ENCODE peak calls at places on chromosome 3, in four cellular contexts. H, O, E and X are unnamed samples.

GRCh38 chr3:126544596-126545281 is 14.0 kb downstream of the C3orf22 start:
- DNase-seq in H (peak), O (no peak), E (peak), X (no peak)

GRCh38 chr3:45407634-45408033 is 19.3 kb downstream of the LARS2 start:
- DNase-seq in H (no peak), O (no peak), E (no peak), X (no peak)

GRCh38 chr3:48276856-48277641 is 36.1 kb downstream of the ZNF589 start:
- DNase-seq in H (no peak), O (no peak), E (no peak), X (no peak)

GRCh38 chr3:2819571-2819970 is 290.6 kb downstream of the IL5RA start:
- DNase-seq in H (no peak), O (no peak), E (no peak), X (no peak)

GRCh38 chr3:15805756-15806266 is 8.0 kb upstream of the ANKRD28 start:
- DNase-seq in H (no peak), O (peak), E (no peak), X (no peak)

GRCh38 chr3:42063886-42064285 is 27.3 kb upstream of the TRAK1 start:
- DNase-seq in H (no peak), O (no peak), E (no peak), X (no peak)

GRCh38 chr3:162022931-162023330 is 526.3 kb downstream of the OTOL1 start:
- DNase-seq in H (no peak), O (no peak), E (no peak), X (no peak)

GRCh38 chr3:12691733-12692132 is 27.8 kb upstream of the RAF1 start:
- DNase-seq in H (no peak), O (no peak), E (no peak), X (no peak)

GRCh38 chr3:69204315-69204957 is 82.0 kb upstream of the LMOD3 start:
- DNase-seq in H (no peak), O (no peak), E (peak), X (no peak)

GRCh38 chr3:19645093-19645492 is 288.9 kb downstream of the EFHB start:
- DNase-seq in H (no peak), O (no peak), E (no peak), X (no peak)

GRCh38 chr3:151856106-151856505 is 17.3 kb upstream of the SUCNR1 start:
- DNase-seq in H (no peak), O (peak), E (no peak), X (no peak)

GRCh38 chr3:170953229-170953628 is 44.8 kb upstream of the EIF5A2 start:
- DNase-seq in H (no peak), O (no peak), E (no peak), X (no peak)

GRCh38 chr3:167787440-167787839 is 51.9 kb downstream of the SERPINI1 start:
- DNase-seq in H (no peak), O (no peak), E (no peak), X (no peak)

DNA sequence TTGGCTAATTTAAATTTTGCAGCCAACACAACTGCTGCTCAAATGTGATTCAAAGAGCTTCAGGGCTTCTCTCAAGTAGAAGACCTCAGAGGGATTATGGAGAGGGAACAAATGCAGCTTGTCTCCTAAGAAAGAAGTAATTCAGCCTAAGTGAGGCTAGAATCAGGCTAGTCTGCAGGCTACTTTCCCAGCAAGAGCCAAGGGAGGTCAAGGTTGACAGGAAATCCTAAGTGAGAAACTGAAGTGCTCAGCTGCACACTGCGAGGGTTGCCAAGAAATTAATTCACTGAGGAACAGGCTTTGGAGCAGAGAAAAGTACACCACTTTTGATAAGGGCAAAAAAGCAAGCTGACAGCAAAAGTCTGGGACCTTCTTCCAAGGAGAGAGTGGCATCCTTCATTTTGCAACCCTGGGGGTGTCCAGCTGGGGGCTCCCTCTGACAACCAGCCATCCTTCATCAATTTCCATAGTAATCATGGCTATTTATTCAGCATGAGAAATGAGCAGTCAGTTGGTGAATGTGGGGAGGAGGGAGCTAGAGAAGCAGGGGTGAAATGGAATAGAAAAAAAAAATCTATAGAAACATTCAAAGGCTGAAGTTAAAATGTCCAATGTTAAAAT is 646.4 kb upstream of the ADAMTS9 start:
- DNase-seq in H (no peak), O (no peak), E (peak), X (peak)
- TF ChIP-seq CTCF in H (no peak), O (no peak), E (peak), X (no peak)

GRCh38 chr3:55875137-55875536 is 388.0 kb upstream of the WNT5A start:
- DNase-seq in H (no peak), O (no peak), E (no peak), X (no peak)

GRCh38 chr3:55873523-55874254 is 386.6 kb upstream of the WNT5A start:
- DNase-seq in H (no peak), O (peak), E (no peak), X (no peak)

GRCh38 chr3:55879901-55880331 is 392.8 kb upstream of the WNT5A start:
- DNase-seq in H (no peak), O (peak), E (no peak), X (no peak)

GRCh38 chr3:55880357-55880756 is 393.3 kb upstream of the WNT5A start:
- DNase-seq in H (no peak), O (peak), E (no peak), X (no peak)

DNA sequence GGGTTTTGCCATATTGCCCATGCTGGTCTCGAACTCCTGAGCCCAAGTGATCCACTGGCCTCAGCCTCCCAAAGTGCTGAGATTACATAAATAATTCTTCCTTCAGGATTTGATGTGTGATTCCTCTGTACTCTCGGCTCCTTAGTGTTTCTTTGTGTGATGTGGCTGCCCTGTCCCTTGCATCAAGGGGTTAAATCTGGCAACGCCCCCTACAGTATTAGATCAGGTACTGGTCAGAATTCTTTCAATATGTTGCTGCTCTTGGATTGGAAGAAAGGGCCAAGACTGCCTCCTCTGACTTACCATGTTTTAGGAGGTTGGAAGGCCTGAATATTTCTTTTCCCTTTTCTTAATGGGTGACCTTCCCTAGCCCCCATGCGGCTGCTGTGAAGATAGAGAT is 390.6 kb upstream of the WNT5A start:
- DNase-seq in H (no peak), O (no peak), E (no peak), X (no peak)
- TF ChIP-seq CTCF in H (no peak), O (no peak), E (no peak), X (no peak)

DNA sequence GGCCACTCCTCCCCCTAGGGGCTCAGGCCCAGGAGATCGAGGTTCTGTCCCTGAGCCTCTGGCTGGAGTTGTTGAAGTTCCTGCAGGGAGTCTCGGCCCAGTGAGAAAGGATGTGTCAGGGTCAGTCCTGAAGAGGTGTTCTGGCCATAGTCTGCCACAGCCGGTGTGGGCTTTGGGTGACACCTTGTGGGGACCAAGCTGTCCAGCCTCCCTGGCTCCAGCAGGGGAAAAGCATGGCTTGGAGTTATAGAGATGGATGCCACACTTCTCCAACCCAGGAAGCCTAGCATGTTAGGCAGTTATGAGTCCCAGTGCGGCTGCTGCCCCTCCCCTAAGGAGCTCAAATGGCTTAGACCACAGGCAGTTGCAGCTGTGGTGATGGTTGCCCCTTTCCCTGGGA is 945.6 kb upstream of the GBE1 start:
- DNase-seq in H (no peak), O (no peak), E (no peak), X (no peak)
- TF ChIP-seq CTCF in H (no peak), O (no peak), E (no peak), X (no peak)

GRCh38 chr3:111895079-111895478 is 36.0 kb downstream of the PHLDB2 start:
- DNase-seq in H (no peak), O (peak), E (no peak), X (no peak)
- TF ChIP-seq CTCF in H (no peak), O (peak), E (no peak), X (no peak)

DNA sequence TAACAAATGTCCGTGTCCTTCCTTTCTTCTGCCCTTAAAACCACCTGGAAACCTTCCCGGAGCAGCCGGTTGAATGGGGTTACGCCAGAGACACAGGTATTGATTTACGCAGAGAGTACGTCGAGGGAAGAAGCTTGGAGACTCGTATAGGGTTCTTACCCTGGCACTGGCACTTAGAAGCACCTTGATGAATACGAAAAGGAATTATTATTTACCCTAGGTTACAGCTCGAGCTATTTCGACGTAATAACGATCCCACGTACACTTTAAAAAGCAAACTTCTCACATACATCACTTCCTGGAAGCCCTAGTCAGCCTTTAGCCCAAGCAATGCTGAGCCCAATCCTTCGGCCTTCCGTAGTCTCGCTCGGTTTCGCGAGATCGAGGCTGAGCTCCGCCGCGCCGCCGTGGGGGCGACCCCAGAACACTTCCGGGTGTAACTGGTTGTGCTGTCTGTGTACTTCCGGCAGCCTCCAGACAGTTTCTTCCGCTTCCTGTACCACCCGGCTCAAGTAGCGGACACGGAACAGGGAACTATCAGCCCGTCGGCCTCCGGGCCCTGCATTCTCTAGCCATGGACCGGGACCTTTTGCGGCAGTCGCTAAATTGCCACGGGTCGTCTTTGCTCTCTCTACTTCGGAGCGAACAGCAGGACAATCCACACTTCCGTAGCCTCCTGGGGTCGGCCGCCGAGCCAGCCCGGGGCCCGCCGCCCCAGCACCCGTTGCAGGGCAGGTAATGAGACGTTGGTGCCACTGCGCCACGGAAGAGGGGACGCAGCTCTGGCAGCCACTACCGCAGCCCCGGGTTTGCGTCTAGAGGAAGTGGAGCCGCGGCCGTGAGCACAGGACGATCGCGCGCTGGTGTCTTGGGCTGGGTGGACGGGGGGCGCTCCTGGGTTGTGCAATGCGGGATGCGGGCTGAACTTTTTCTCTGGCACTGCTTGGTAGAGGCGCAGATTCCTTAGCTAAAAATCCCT is at the start of gene TTC14:
- DNase-seq in H (peak), O (peak), E (peak), X (peak)
- TF ChIP-seq CTCF in H (no peak), O (no peak), E (no peak), X (no peak)